ENCODE peak calls at places on chromosomes 12 and 14, in ten cellular contexts. O is prostate gland; K is neural progenitor cell; A is GM23248; L is effector memory CD4-positive, alpha-beta T cell; J is ovary; D is IMR-90; F is suprapubic skin; R is A673; M is H9. I is an unnamed sample.

GRCh38 chr12:49232940-49233841 is 31.7 kb upstream of the TUBA1C start:
- DNase-seq in O (peak; percentile 11), K (peak; percentile 92), A (no peak), L (no peak), J (peak; percentile 60), D (peak; percentile 56), F (no peak), R (peak; percentile 89), M (peak; percentile 71), I (peak; percentile 74)

GRCh38 chr14:82905762-82906161 is 1372.1 kb upstream of the SEL1L start:
- DNase-seq in O (no peak), K (no peak), A (no peak), L (no peak), J (no peak), D (no peak), F (no peak), R (no peak), M (no peak), I (no peak)

GRCh38 chr12:2902287-2902880 is 11.7 kb downstream of the TULP3 start:
- DNase-seq in O (peak; percentile 40), K (no peak), A (peak; percentile 4), L (no peak), J (peak; percentile 50), D (peak; percentile 50), F (no peak), R (no peak), M (no peak), I (no peak)

GRCh38 chr12:120989687-120990086 is 11.3 kb downstream of the HNF1A start:
- DNase-seq in O (no peak), K (no peak), A (no peak), L (no peak), J (no peak), D (no peak), F (no peak), R (no peak), M (no peak), I (no peak)

GRCh38 chr12:116881867-116882507 is 746 bp upstream of the HRK start:
- DNase-seq in O (no peak), K (peak; percentile 25), A (no peak), L (no peak), J (no peak), D (no peak), F (no peak), R (no peak), M (no peak), I (no peak)

GRCh38 chr12:40236357-40236850 is 11.6 kb downstream of the LRRK2 start:
- DNase-seq in O (no peak), K (no peak), A (no peak), L (no peak), J (no peak), D (no peak), F (no peak), R (no peak), M (no peak), I (no peak)

GRCh38 chr14:86570371-86570770 is 1040.4 kb downstream of the FLRT2 start:
- DNase-seq in O (no peak), K (no peak), A (no peak), L (no peak), J (no peak), D (no peak), F (no peak), R (no peak), M (no peak), I (no peak)

GRCh38 chr12:82896979-82897378 is 210.3 kb downstream of the TMTC2 start:
- DNase-seq in O (peak; percentile 77), K (no peak), A (peak; percentile 62), L (no peak), J (no peak), D (peak; percentile 41), F (no peak), R (no peak), M (no peak), I (no peak)

GRCh38 chr12:14841761-14842160 is 1.6 kb downstream of the ART4 start:
- DNase-seq in O (peak; percentile 78), K (no peak), A (peak; percentile 61), L (no peak), J (peak; percentile 33), D (peak; percentile 54), F (peak; percentile 68), R (no peak), M (no peak), I (peak; percentile 84)

GRCh38 chr14:91947196-91948184 is at the start of gene FBLN5:
- DNase-seq in O (peak; percentile 33), K (peak; percentile 82), A (peak; percentile 93), L (no peak), J (peak; percentile 76), D (peak; percentile 88), F (peak; percentile 88), R (peak; percentile 67), M (peak; percentile 66), I (peak; percentile 82)

GRCh38 chr12:80208081-80208480 is 108.7 kb downstream of the OTOGL start:
- DNase-seq in O (no peak), K (no peak), A (no peak), L (no peak), J (no peak), D (no peak), F (no peak), R (peak; percentile 75), M (no peak), I (no peak)

GRCh38 chr12:124442772-124443445 is 124.5 kb downstream of the NCOR2 start:
- DNase-seq in O (no peak), K (no peak), A (peak; percentile 96), L (no peak), J (no peak), D (no peak), F (no peak), R (no peak), M (no peak), I (peak; percentile 80)

DNA sequence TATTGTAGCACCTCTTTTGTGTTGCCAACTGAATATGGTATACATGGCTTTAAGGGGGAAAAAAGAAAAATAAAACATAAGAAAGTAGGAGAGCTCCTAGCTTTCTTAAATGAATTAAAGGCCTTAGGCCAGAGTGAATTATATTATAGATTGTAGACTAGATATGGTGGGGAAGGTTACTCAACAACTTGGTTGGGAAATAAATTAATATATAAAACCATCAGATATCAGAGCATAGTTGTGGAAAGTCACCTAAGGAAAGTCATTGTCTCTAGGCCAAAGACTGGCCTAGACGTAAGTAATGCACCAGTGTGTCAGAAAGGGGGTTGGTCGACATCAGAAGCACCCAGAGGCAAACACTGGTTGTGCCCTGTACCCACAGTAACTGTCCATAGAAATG is 391.8 kb downstream of the RAD51B start:
- DNase-seq in O (no peak), K (no peak), A (peak; percentile 28), L (no peak), J (no peak), D (no peak), F (no peak), R (no peak), M (no peak), I (no peak)
- H3K4me1 ChIP-seq in O (no peaks in the 10 kb centered on the region), K (peaks cover 6% of the 10 kb centered on the region), A (peaks cover 30% of the 10 kb centered on the region), L (peaks cover 23% of the 10 kb centered on the region), J (peaks cover 25% of the 10 kb centered on the region), D (peaks cover 15% of the 10 kb centered on the region), F (peaks cover 57% of the 10 kb centered on the region), R (no peaks in the 10 kb centered on the region), M (no peaks in the 10 kb centered on the region), I (peaks cover 29% of the 10 kb centered on the region)

GRCh38 chr12:56781726-56782125 is 18.6 kb downstream of the HSD17B6 start:
- DNase-seq in O (no peak), K (no peak), A (no peak), L (no peak), J (no peak), D (no peak), F (no peak), R (no peak), M (no peak), I (no peak)
- H3K27ac ChIP-seq in O (no peak overlapping the region), K (no peak overlapping the region), A (no peak overlapping the region), L (no peak overlapping the region), J (no peak overlapping the region), D (no peak overlapping the region), F (no peak overlapping the region), R (no peak overlapping the region), M (no peak overlapping the region), I (no peak overlapping the region)

DNA sequence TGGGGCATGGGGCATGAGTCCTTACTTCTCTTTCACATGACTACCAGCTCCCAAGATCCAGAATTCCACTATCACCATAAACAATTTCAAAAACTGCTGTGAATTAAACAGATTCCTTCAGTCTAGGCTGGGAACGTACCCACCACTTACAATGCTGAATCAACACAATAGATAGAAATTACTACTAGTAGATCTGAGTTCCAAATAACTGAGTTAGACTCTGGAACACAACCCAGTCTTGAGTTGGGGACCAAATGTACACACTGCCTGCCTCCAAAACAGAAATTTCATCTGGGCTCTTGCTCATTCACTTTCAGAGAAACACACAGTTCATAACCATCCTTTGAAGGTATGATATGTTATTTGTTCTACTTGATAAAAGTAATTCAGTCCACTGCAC is 8.9 kb downstream of the CORO1C start:
- DNase-seq in O (no peak), K (no peak), A (peak; percentile 46), L (no peak), J (no peak), D (no peak), F (no peak), R (no peak), M (no peak), I (no peak)
- H3K4me1 ChIP-seq in O (no peaks in the 10 kb centered on the region), K (peaks cover 26% of the 10 kb centered on the region), A (peaks cover 86% of the 10 kb centered on the region), L (no peaks in the 10 kb centered on the region), J (peaks cover 7% of the 10 kb centered on the region), D (peaks cover 37% of the 10 kb centered on the region), F (peaks cover 53% of the 10 kb centered on the region), R (peaks cover 48% of the 10 kb centered on the region), M (peaks cover 6% of the 10 kb centered on the region), I (peaks cover 82% of the 10 kb centered on the region)

GRCh38 chr14:22594156-22594716 is 3.9 kb upstream of the ABHD4 start:
- DNase-seq in O (no peak), K (no peak), A (no peak), L (no peak), J (no peak), D (peak; percentile 62), F (no peak), R (no peak), M (no peak), I (no peak)

GRCh38 chr14:22598099-22598895 is at the start of gene ABHD4:
- DNase-seq in O (peak; percentile 82), K (peak; percentile 90), A (peak; percentile 91), L (peak; percentile 31), J (peak; percentile 79), D (peak; percentile 42), F (peak; percentile 92), R (peak; percentile 57), M (peak; percentile 84), I (peak; percentile 84)

GRCh38 chr14:22597771-22598098 is 365 bp upstream of the ABHD4 start:
- DNase-seq in O (no peak), K (no peak), A (peak; percentile 29), L (no peak), J (no peak), D (no peak), F (no peak), R (no peak), M (no peak), I (no peak)

GRCh38 chr14:22597265-22597664 is 835 bp upstream of the ABHD4 start:
- DNase-seq in O (no peak), K (no peak), A (no peak), L (no peak), J (no peak), D (no peak), F (no peak), R (no peak), M (no peak), I (no peak)

GRCh38 chr14:22596354-22596879 is 1.7 kb upstream of the ABHD4 start:
- DNase-seq in O (no peak), K (no peak), A (no peak), L (no peak), J (no peak), D (no peak), F (no peak), R (no peak), M (no peak), I (no peak)
- H3K27ac ChIP-seq in O (no peak overlapping the region), K (no peak overlapping the region), A (no peak overlapping the region), L (no peak overlapping the region), J (no peak overlapping the region), D (no peak overlapping the region), F (no peak overlapping the region), R (no peak overlapping the region), M (no peak overlapping the region), I (no peak overlapping the region)

GRCh38 chr14:68401320-68401719 is 391.5 kb downstream of the ZFP36L1 start:
- DNase-seq in O (no peak), K (no peak), A (peak; percentile 19), L (no peak), J (no peak), D (peak; percentile 34), F (no peak), R (no peak), M (no peak), I (no peak)
- H3K4me1 ChIP-seq in O (no peaks in the 10 kb centered on the region), K (peaks cover 35% of the 10 kb centered on the region), A (peaks cover 75% of the 10 kb centered on the region), L (peaks cover 12% of the 10 kb centered on the region), J (peaks cover 40% of the 10 kb centered on the region), D (peaks cover 34% of the 10 kb centered on the region), F (peaks cover 87% of the 10 kb centered on the region), R (peaks cover 6% of the 10 kb centered on the region), M (peaks cover 7% of the 10 kb centered on the region), I (no peaks in the 10 kb centered on the region)

I was measured in right atrium auricular region.